ENCODE peak calls at places on chromosomes 1 and 21, in seven cellular contexts. H is kidney epithelial cell; N is H1; O is erythroblast; G is HT-29; K is AG04450; B is effector memory CD4-positive, alpha-beta T cell. T is an unnamed sample.

GRCh38 chr1:9942399-9942938 is 722 bp downstream of the LZIC start:
- DNase-seq in H (peak), N (no peak), O (peak), G (peak), K (peak), B (no peak), T (no peak)

GRCh38 chr1:47330212-47330611 is 3.4 kb upstream of the CMPK1 start:
- DNase-seq in H (no peak), N (no peak), O (no peak), G (no peak), K (no peak), B (no peak), T (no peak)

GRCh38 chr1:30058966-30059365 is 664.4 kb downstream of the MATN1 start:
- DNase-seq in H (peak), N (no peak), O (no peak), G (no peak), K (peak), B (no peak), T (no peak)

GRCh38 chr1:7008975-7009740 is 223.9 kb downstream of the CAMTA1 start:
- DNase-seq in H (no peak), N (no peak), O (no peak), G (no peak), K (no peak), B (no peak), T (no peak)

GRCh38 chr1:34441661-34442060 is 265.0 kb downstream of the C1orf94 start:
- DNase-seq in H (no peak), N (no peak), O (no peak), G (no peak), K (no peak), B (no peak), T (no peak)

GRCh38 chr21:33039542-33039941 is 13.8 kb downstream of the OLIG2 start:
- DNase-seq in H (no peak), N (no peak), O (no peak), G (no peak), K (no peak), B (no peak), T (no peak)

GRCh38 chr1:7457811-7458210 is 313.3 kb upstream of the VAMP3 start:
- DNase-seq in H (no peak), N (no peak), O (no peak), G (no peak), K (no peak), B (no peak), T (no peak)

GRCh38 chr1:28099050-28099769 is 10.8 kb upstream of the EYA3 start:
- DNase-seq in H (no peak), N (peak), O (no peak), G (no peak), K (no peak), B (no peak), T (no peak)

GRCh38 chr1:180210008-180210555 is 20.0 kb upstream of the LHX4 start:
- DNase-seq in H (no peak), N (no peak), O (no peak), G (no peak), K (no peak), B (no peak), T (no peak)

GRCh38 chr1:230858236-230858820 is 10.0 kb downstream of the C1orf198 start:
- DNase-seq in H (no peak), N (no peak), O (no peak), G (no peak), K (no peak), B (no peak), T (no peak)

GRCh38 chr1:22208973-22209378 is 66.1 kb upstream of the WNT4 start:
- DNase-seq in H (no peak), N (peak), O (no peak), G (no peak), K (no peak), B (no peak), T (no peak)

GRCh38 chr1:41102208-41102607 is 80.7 kb upstream of the SLFNL1 start:
- DNase-seq in H (peak), N (no peak), O (no peak), G (no peak), K (peak), B (no peak), T (no peak)